ENCODE peak calls at places on chromosomes 4 and X, in eight cellular contexts. M is HFF-Myc; X is CD8-positive, alpha-beta T cell; D is PC-9; V is tibial artery; U is AG04449; I is astrocyte; T is NB4. Z is an unnamed sample.

GRCh38 chr4:1116837-1117236 is 3.5 kb upstream of the RNF212 start:
- DNase-seq in M (no peak), X (no peak), D (no peak), V (no peak), U (no peak), I (peak), T (peak), Z (no peak)

GRCh38 chr4:75306496-75306895 is 207.7 kb downstream of the RCHY1 start:
- DNase-seq in M (no peak), X (no peak), D (no peak), V (no peak), U (no peak), I (no peak), T (no peak), Z (no peak)

GRCh38 chr4:148007303-148007702 is 275.4 kb downstream of the ARHGAP10 start:
- DNase-seq in M (peak), X (no peak), D (peak), V (no peak), U (peak), I (peak), T (peak), Z (no peak)

GRCh38 chrX:46628406-46629371 is 55.1 kb downstream of the CHST7 start:
- DNase-seq in M (no peak), X (no peak), D (no peak), V (peak), U (no peak), I (peak), T (peak), Z (no peak)

GRCh38 chr4:121764702-121765367 is at the start of gene SMIM43:
- DNase-seq in M (no peak), X (no peak), D (no peak), V (no peak), U (no peak), I (no peak), T (no peak), Z (peak)

GRCh38 chrX:101287402-101287801 is 3.7 kb downstream of the TAF7L start:
- DNase-seq in M (peak), X (no peak), D (no peak), V (no peak), U (no peak), I (peak), T (peak), Z (no peak)

GRCh38 chr4:10565166-10565780 is 108.0 kb upstream of the ZNF518B start:
- DNase-seq in M (no peak), X (no peak), D (no peak), V (no peak), U (no peak), I (no peak), T (no peak), Z (no peak)

GRCh38 chr4:136651278-136651667 is 881.0 kb downstream of the PCDH18 start:
- DNase-seq in M (no peak), X (no peak), D (no peak), V (no peak), U (no peak), I (peak), T (no peak), Z (no peak)

GRCh38 chr4:138112389-138112788 is 129.8 kb downstream of the SLC7A11 start:
- DNase-seq in M (no peak), X (no peak), D (no peak), V (no peak), U (no peak), I (no peak), T (no peak), Z (no peak)

GRCh38 chr4:139735381-139736256 is 70.0 kb downstream of the MGST2 start:
- DNase-seq in M (no peak), X (no peak), D (no peak), V (peak), U (no peak), I (peak), T (no peak), Z (peak)

GRCh38 chr4:140222175-140222574 is 68.2 kb upstream of the MAML3 start:
- DNase-seq in M (no peak), X (no peak), D (no peak), V (no peak), U (no peak), I (peak), T (no peak), Z (no peak)

GRCh38 chrX:33379839-33380238 is 168.5 kb upstream of the DMD start:
- DNase-seq in M (no peak), X (no peak), D (peak), V (no peak), U (no peak), I (no peak), T (no peak), Z (no peak)

GRCh38 chr4:13645075-13645474 is 17.6 kb upstream of the BOD1L1 start:
- DNase-seq in M (no peak), X (no peak), D (no peak), V (no peak), U (no peak), I (no peak), T (no peak), Z (no peak)

GRCh38 chr4:175971393-175972179 is 94.1 kb upstream of the WDR17 start:
- DNase-seq in M (no peak), X (no peak), D (no peak), V (no peak), U (no peak), I (peak), T (no peak), Z (no peak)

GRCh38 chrX:138748480-138748879 is 37.0 kb upstream of the FGF13 start:
- DNase-seq in M (no peak), X (no peak), D (no peak), V (no peak), U (no peak), I (no peak), T (peak), Z (no peak)

GRCh38 chr4:6499241-6499605 is 26.8 kb upstream of the PPP2R2C start:
- DNase-seq in M (no peak), X (no peak), D (no peak), V (no peak), U (no peak), I (no peak), T (no peak), Z (no peak)

GRCh38 chrX:39688576-39689373 is 409.0 kb downstream of the BCOR start:
- DNase-seq in M (no peak), X (no peak), D (no peak), V (peak), U (no peak), I (no peak), T (peak), Z (peak)

GRCh38 chrX:124087000-124087746 is 125.7 kb downstream of the STAG2 start:
- DNase-seq in M (no peak), X (no peak), D (no peak), V (no peak), U (no peak), I (no peak), T (no peak), Z (no peak)

GRCh38 chrX:130211415-130212186 is 39.8 kb downstream of the RAB33A start:
- DNase-seq in M (no peak), X (no peak), D (no peak), V (no peak), U (no peak), I (no peak), T (no peak), Z (no peak)

GRCh38 chr4:12615822-12616221 is 868.3 kb downstream of the RAB28 start:
- DNase-seq in M (no peak), X (no peak), D (no peak), V (no peak), U (no peak), I (no peak), T (no peak), Z (no peak)

GRCh38 chr4:10005632-10006031 is 15.7 kb downstream of the SLC2A9 start:
- DNase-seq in M (no peak), X (no peak), D (no peak), V (no peak), U (no peak), I (no peak), T (no peak), Z (no peak)

GRCh38 chrX:109382332-109382731 is 99.6 kb downstream of the GUCY2F start:
- DNase-seq in M (no peak), X (no peak), D (no peak), V (no peak), U (no peak), I (no peak), T (no peak), Z (no peak)

GRCh38 chrX:109390556-109390955 is 91.3 kb downstream of the GUCY2F start:
- DNase-seq in M (no peak), X (no peak), D (no peak), V (no peak), U (no peak), I (no peak), T (no peak), Z (no peak)

GRCh38 chrX:109389917-109390316 is 92.0 kb downstream of the GUCY2F start:
- DNase-seq in M (no peak), X (no peak), D (no peak), V (no peak), U (no peak), I (no peak), T (no peak), Z (no peak)

DNA sequence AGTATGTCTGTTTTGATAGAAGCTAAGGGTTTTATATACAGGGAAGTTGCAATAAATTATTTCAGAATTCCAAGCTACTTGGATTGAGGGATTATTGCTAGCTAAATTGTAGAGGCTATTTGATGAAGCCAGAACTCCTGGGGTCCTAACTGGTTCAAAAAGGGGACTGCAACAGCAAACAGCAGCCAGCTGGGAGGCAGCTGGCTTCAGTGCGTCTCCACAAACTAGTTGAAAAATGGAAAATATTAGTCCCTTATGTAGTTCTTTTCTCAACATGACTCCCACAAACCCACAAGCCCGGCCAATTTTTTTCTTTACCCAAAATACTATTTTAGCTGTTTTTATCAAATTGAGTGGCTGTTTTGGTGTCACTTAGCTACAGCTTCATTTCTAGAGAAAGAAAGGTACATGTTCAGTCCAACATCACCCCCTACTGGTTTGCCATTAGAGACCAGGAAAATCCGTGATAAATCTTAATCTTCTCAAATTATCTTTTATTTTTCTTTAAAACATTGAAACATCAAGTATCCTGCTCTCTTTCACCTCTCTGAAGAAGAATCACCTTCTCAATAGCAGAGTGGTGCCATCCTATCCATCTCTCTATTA is 97.2 kb downstream of the GUCY2F start:
- DNase-seq in M (no peak), X (no peak), D (no peak), V (no peak), U (no peak), I (no peak), T (peak), Z (no peak)
- TF ChIP-seq CTCF in M (peak), X (no peak), D (peak), V (peak), U (peak), I (peak), T (peak), Z (peak)

DNA sequence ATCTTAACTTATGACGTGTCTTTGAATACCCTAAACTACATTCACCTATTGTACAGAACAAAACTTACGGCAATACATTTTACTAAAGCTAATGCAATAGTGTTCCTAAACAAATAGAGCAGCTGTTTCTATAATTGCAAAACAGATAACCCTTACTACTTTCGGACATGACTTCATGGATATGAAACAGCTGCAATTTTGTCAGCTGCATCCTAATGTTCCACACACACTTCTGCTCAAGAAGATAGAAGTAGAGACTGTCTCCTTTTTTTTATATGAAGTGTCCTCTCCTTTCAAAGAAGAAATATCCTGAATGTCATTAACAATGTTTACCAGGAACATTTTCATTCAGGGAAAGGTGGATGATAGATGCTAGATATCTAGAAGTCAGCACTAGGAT is 174.8 kb downstream of the ACTRT1 start:
- DNase-seq in M (no peak), X (no peak), D (no peak), V (no peak), U (no peak), I (no peak), T (no peak), Z (no peak)
- TF ChIP-seq CTCF in M (no peak), X (no peak), D (no peak), V (no peak), U (no peak), I (no peak), T (no peak), Z (no peak)

DNA sequence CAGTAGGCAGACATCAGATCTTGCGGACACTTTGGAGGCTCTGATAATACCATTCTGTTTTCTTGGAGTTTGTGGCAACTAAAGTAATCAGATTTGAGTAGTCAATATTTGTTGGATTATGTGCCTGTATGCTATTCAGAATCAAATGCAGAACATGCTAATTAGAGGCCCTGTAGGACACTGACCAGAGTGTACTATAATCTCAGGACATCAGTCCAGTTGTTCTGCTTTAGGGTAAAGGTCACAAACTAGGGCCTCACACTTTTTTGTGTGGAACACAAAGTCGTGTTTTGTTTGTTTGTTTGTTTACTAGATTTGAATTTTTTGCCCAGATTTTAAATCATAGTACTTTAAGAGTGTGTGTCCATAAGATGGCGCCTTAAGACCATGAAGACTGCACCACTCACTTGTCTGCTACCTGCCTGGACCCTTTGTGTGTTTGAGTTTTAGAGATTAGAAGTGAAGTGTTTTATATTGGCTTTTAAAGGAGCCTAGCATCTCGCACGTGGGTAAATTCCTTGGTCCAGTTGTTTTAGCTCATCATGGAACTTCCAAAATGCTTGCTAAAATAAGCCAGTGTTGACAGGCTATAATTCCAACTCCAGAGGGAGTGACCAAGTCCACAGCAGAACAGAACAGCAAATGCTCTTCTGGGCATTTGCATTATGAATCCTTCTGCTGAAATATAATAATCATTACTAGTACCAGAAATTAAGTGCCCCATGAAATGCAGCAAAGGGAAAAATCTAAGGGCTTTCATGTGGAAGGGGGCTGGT is 34.7 kb downstream of the IL13RA1 start:
- DNase-seq in M (no peak), X (no peak), D (no peak), V (no peak), U (no peak), I (no peak), T (peak), Z (no peak)
- TF ChIP-seq CTCF in M (no peak), X (no peak), D (no peak), V (no peak), U (no peak), I (no peak), T (no peak), Z (no peak)

DNA sequence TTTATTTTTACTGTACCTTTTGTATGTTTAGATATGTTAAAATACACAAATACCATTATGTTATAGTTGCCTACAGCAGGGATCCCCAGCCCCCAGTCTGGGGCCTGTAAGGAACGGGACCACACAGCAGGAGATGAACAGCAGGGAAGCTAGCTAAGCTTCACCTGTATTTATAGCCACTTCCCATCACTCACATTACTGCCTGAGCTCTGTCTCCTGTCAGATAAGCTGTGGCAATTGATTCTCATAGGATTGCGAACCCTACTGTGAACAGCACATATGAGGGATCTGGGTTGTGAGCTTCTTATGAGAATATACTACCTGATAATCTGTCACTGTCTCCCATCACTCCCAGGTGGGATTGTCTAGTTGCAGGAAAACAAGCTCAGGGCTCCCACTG is 73.9 kb downstream of the BMPR1B start:
- DNase-seq in M (no peak), X (no peak), D (no peak), V (no peak), U (no peak), I (no peak), T (no peak), Z (no peak)
- TF ChIP-seq CTCF in M (no peak), X (no peak), D (no peak), V (no peak), U (no peak), I (no peak), T (no peak), Z (no peak)

GRCh38 chr4:42786350-42787070 is 106.0 kb upstream of the GRXCR1 start:
- DNase-seq in M (no peak), X (no peak), D (no peak), V (no peak), U (no peak), I (no peak), T (no peak), Z (no peak)
- TF ChIP-seq CTCF in M (no peak), X (no peak), D (no peak), V (no peak), U (no peak), I (no peak), T (no peak), Z (no peak)

GRCh38 chr4:73763877-73764276 is 23.5 kb downstream of the CXCL8 start:
- DNase-seq in M (no peak), X (no peak), D (no peak), V (no peak), U (no peak), I (no peak), T (no peak), Z (no peak)
- TF ChIP-seq CTCF in M (no peak), X (no peak), D (no peak), V (no peak), U (no peak), I (no peak), T (no peak), Z (no peak)

GRCh38 chrX:81237516-81237915 is 35.6 kb downstream of the SH3BGRL start:
- DNase-seq in M (no peak), X (no peak), D (no peak), V (no peak), U (no peak), I (no peak), T (no peak), Z (no peak)
- TF ChIP-seq CTCF in M (no peak), X (no peak), D (no peak), V (no peak), U (no peak), I (no peak), T (no peak), Z (no peak)